ENCODE peak calls at places on chromosomes 16 and 17, in five cellular contexts. O is activated CD8-positive, alpha-beta T cell treated with anti-CD3 and anti-CD28 coated beads for 36 hours; V is CD8-positive, alpha-beta T cell; M is cardiac fibroblast; N is hepatocyte. I is an unnamed sample.

GRCh38 chr16:70738083-70738977 is 52.5 kb upstream of the MTSS2 start:
- DNase-seq in N (peak; percentile 66), O (peak; percentile 74), M (peak; percentile 62), V (peak; percentile 58), I (no peak)

GRCh38 chr17:21042434-21043295 is at the start of gene USP22:
- DNase-seq in M (no peak), N (no peak), O (peak; percentile 51), V (no peak), I (no peak)

GRCh38 chr17:21183468-21183867 is 30.5 kb downstream of the TMEM11 start:
- DNase-seq in O (no peak), V (no peak), M (no peak), N (no peak), I (no peak)

GRCh38 chr17:37220609-37220953 is 155.2 kb upstream of the C17orf78 start:
- DNase-seq in N (peak; percentile 28), M (peak; percentile 49), O (peak; percentile 43), V (peak; percentile 51), I (no peak)

GRCh38 chr17:34503804-34504203 is 75.6 kb upstream of the TMEM132E start:
- DNase-seq in M (peak; percentile 13), N (peak; percentile 40), V (no peak), O (peak; percentile 46), I (no peak)

GRCh38 chr17:8264836-8265542 is 15.9 kb downstream of the PFAS start:
- DNase-seq in N (no peak), M (no peak), O (no peak), V (no peak), I (no peak)

GRCh38 chr17:46942441-46943217 is 19.7 kb downstream of the GOSR2 start:
- DNase-seq in V (peak; percentile 63), M (peak; percentile 83), O (peak; percentile 69), N (peak; percentile 85), I (no peak)

GRCh38 chr16:86408685-86409084 is 101.6 kb upstream of the FOXF1 start:
- DNase-seq in N (no peak), O (no peak), M (no peak), V (no peak), I (no peak)

GRCh38 chr16:4212934-4213296 is 29.0 kb downstream of the SRL start:
- DNase-seq in V (no peak), M (peak; percentile 83), O (no peak), N (peak; percentile 40), I (no peak)

GRCh38 chr17:77636835-77637806 is 321.4 kb upstream of the TNRC6C start:
- DNase-seq in V (no peak), M (no peak), N (no peak), O (no peak), I (no peak)

GRCh38 chr16:21260870-21261791 is 17.0 kb downstream of the CRYM start:
- DNase-seq in O (no peak), M (peak; percentile 89), N (peak; percentile 83), V (no peak), I (no peak)

GRCh38 chr17:29573558-29573870 is 5.0 kb downstream of the TP53I13 start:
- DNase-seq in M (no peak), N (no peak), V (no peak), O (no peak), I (no peak)

GRCh38 chr17:68596411-68596945 is 4.7 kb downstream of the FAM20A start:
- DNase-seq in O (no peak), N (no peak), M (no peak), V (no peak), I (no peak)

GRCh38 chr17:37737971-37738370 is 6.9 kb downstream of the HNF1B start:
- DNase-seq in N (no peak), V (no peak), M (peak; percentile 70), O (no peak), I (no peak)

GRCh38 chr16:54417384-54417783 is 130.8 kb upstream of the IRX3 start:
- DNase-seq in O (no peak), N (no peak), M (no peak), V (no peak), I (no peak)

GRCh38 chr17:17108681-17109049 is 66.4 kb downstream of the MPRIP start:
- DNase-seq in O (no peak), N (no peak), M (no peak), V (no peak), I (no peak)

GRCh38 chr17:77436058-77436442 is 295.3 kb downstream of the SEC14L1 start:
- DNase-seq in N (peak; percentile 63), O (no peak), V (peak; percentile 52), M (no peak), I (no peak)

GRCh38 chr17:4301066-4301465 is 37.3 kb upstream of the ANKFY1 start:
- DNase-seq in O (no peak), M (no peak), V (no peak), N (no peak), I (no peak)

GRCh38 chr17:35695613-35696012 is 35.8 kb upstream of the RASL10B start:
- DNase-seq in M (no peak), O (no peak), N (no peak), V (no peak), I (no peak)

GRCh38 chr17:20280832-20281231 is 186.5 kb downstream of the LGALS9B start:
- DNase-seq in V (no peak), M (no peak), N (no peak), O (peak; percentile 36), I (peak; percentile 70)

GRCh38 chr16:85872666-85873561 is 26.0 kb upstream of the IRF8 start:
- DNase-seq in V (no peak), O (no peak), M (no peak), N (no peak), I (no peak)

GRCh38 chr16:55660026-55660425 is 4.2 kb downstream of the SLC6A2 start:
- DNase-seq in O (no peak), M (no peak), V (no peak), N (no peak), I (no peak)

GRCh38 chr16:79598341-79599181 is 2.0 kb downstream of the MAF start:
- DNase-seq in O (peak; percentile 56), N (peak; percentile 68), M (peak; percentile 39), V (peak; percentile 61), I (peak; percentile 54)

GRCh38 chr17:62859146-62859545 is 51.0 kb upstream of the MARCHF10 start:
- DNase-seq in V (no peak), M (peak; percentile 91), O (no peak), N (no peak), I (no peak)

GRCh38 chr16:23158114-23158513 is 8.9 kb upstream of the USP31 start:
- DNase-seq in O (no peak), N (no peak), V (no peak), M (no peak), I (no peak)

GRCh38 chr16:23155445-23156049 is 6.3 kb upstream of the USP31 start:
- DNase-seq in V (no peak), O (peak; percentile 13), N (peak; percentile 25), M (peak; percentile 28), I (no peak)

GRCh38 chr16:23156946-23157460 is 7.8 kb upstream of the USP31 start:
- DNase-seq in O (no peak), V (no peak), M (no peak), N (no peak), I (no peak)

GRCh38 chr16:23152386-23153178 is 3.3 kb upstream of the USP31 start:
- DNase-seq in M (no peak), N (no peak), V (no peak), O (no peak), I (no peak)

DNA sequence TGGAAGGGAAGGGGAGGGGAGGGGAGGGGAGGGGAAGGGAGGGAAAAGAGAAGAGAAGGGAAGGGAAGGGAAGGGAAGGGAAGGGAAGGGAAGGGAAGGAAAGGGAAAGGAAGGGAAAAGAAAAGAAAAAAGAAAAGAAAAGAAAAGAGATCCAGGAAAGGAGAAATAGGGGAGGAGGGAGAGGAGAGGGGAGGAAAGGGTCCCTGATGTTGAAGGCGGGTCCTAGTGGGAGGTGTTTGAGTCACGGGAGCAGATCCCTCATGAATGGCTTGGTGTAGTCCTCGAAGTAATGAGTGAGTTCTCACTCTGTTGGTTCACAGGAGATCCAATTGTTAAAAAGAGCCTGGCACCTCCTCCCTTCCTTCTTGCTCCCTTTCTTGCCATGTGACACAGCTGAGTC is 6.9 kb upstream of the USP31 start:
- DNase-seq in V (no peak), O (no peak), M (no peak), N (no peak), I (no peak)
- TF ChIP-seq CTCF in V (no peak), O (no peak), M (no peak), N (no peak), I (no peak)

DNA sequence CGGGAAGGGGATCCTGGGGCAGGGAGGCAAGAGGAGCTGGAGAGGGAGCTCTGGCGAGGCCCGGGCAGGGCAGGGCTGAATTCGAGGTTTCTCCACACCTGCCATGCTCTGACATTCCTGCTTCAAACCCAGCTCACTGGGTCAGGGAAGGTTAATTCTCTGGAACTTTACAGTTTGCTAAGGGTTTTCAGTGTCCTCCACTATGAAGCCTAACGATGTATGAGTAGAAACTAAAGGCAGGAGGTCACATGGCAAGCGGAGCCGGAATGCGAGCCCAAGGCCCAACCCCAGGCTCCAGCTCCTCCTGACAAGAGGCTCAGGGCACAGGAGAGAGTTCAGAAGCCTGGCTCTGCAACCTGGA is 29.2 kb downstream of the DCAKD start:
- DNase-seq in O (no peak), M (no peak), N (no peak), V (no peak), I (no peak)
- TF ChIP-seq CTCF in O (peak; percentile 46), M (no peak), N (no peak), V (peak; percentile 55), I (peak; percentile 69)

DNA sequence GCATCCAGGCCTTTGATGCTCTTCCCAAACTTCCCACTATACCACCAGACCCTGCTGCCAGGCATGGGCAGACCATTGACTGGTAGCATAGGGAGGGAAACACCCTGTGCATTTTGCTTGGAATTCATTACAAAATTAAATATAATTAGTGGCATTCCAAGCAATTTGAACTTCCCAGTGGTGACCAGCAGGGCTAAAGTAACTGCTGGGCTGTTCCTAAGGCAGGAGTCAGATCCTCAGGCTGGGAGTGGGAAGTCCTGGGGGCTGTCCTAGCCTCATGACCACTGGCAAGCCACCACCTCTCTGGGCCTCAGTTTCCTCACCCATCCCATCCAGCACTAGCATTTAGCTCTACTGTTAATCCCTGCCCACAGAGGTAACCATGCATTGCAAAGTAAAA is 3.7 kb downstream of the PRR15L start:
- DNase-seq in M (no peak), O (no peak), N (no peak), V (no peak), I (no peak)
- TF ChIP-seq CTCF in M (no peak), O (no peak), N (no peak), V (no peak), I (no peak)

GRCh38 chr17:64152428-64153125 is 22.6 kb upstream of the ERN1 start:
- DNase-seq in M (no peak), V (no peak), O (no peak), N (no peak), I (no peak)
- TF ChIP-seq CTCF in M (no peak), V (no peak), O (no peak), N (no peak), I (no peak)

GRCh38 chr16:46658925-46659324 is 30.1 kb downstream of the VPS35 start:
- DNase-seq in V (no peak), M (no peak), N (no peak), O (peak; percentile 51), I (peak; percentile 90)
- TF ChIP-seq CTCF in V (no peak), M (no peak), N (no peak), O (no peak), I (peak; percentile 9)

DNA sequence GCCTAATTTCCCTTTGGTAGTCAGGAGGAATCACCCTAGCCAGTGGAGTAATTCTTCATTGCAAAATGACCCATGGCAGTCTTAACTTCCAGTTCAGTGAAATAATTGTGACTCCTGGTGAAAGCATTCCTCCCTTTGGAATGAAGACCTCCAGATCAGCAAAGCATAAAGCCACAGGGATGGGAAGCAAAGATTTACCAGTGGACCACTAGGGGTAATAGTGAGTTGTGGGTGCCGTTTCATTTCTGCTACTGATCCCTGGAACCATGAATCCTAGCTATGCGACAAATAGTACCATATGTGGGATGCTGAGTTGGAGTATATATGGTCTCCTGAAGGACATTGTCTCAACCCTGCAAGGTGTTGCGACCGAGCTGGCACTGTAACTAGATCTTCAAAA is 13.7 kb downstream of the DYNLL2 start:
- DNase-seq in N (no peak), M (no peak), O (no peak), V (no peak), I (no peak)
- TF ChIP-seq CTCF in N (no peak), M (no peak), O (no peak), V (no peak), I (no peak)

I was measured in CD14-positive monocyte.